ENCODE peak calls at places on chromosomes 11 and 22, in eight cellular contexts. Q is fibroblast of villous mesenchyme; I is endothelial cell; A is CD8-positive, alpha-beta T cell; T is cardiac muscle cell; V is sigmoid colon; U is AG04449; G is pancreas. R is an unnamed sample.

GRCh38 chr11:125245299-125245698 is 80.7 kb downstream of the PKNOX2 start:
- DNase-seq in V (no peak), T (peak), U (no peak), A (no peak), I (no peak), Q (peak), G (no peak), R (no peak)

GRCh38 chr11:79092791-79093313 is 348.0 kb downstream of the TENM4 start:
- DNase-seq in A (no peak), T (peak), Q (peak), U (peak), I (no peak), G (peak), V (peak), R (no peak)

GRCh38 chr11:68014157-68014965 is 4.2 kb downstream of the ALDH3B1 start:
- DNase-seq in I (no peak), U (no peak), V (peak), G (peak), T (peak), Q (peak), A (no peak), R (peak)

GRCh38 chr11:125117429-125117828 is 6.0 kb upstream of the TMEM218 start:
- DNase-seq in V (no peak), G (no peak), U (no peak), A (no peak), Q (no peak), T (no peak), I (no peak), R (no peak)

GRCh38 chr11:46341454-46341853 is 5.8 kb upstream of the DGKZ start:
- DNase-seq in T (no peak), U (no peak), V (no peak), Q (no peak), G (no peak), A (no peak), I (no peak), R (no peak)

GRCh38 chr11:120043323-120043945 is 94.5 kb downstream of the TRIM29 start:
- DNase-seq in A (no peak), V (no peak), U (no peak), Q (no peak), T (no peak), I (no peak), G (no peak), R (no peak)

GRCh38 chr11:92703431-92703830 is 266.0 kb upstream of the MTNR1B start:
- DNase-seq in A (no peak), G (no peak), V (no peak), Q (no peak), U (peak), I (no peak), T (peak), R (no peak)

GRCh38 chr22:34804588-34804987 is 261.4 kb upstream of the ISX start:
- DNase-seq in A (no peak), U (no peak), Q (no peak), V (no peak), I (no peak), T (no peak), G (no peak), R (no peak)

GRCh38 chr11:94144233-94144632 is 15.6 kb downstream of the PANX1 start:
- DNase-seq in V (no peak), G (no peak), U (no peak), T (no peak), I (no peak), Q (no peak), A (no peak), R (no peak)

GRCh38 chr11:44621140-44621681 is 55.7 kb downstream of the CD82 start:
- DNase-seq in Q (peak), A (peak), G (peak), V (peak), I (peak), U (no peak), T (peak), R (peak)

GRCh38 chr11:120649316-120649715 is 137.8 kb downstream of the GRIK4 start:
- DNase-seq in G (no peak), U (no peak), A (no peak), Q (no peak), I (no peak), V (no peak), T (no peak), R (no peak)

GRCh38 chr11:17601206-17602075 is 54.4 kb downstream of the OTOG start:
- DNase-seq in T (no peak), A (no peak), I (no peak), V (peak), U (no peak), Q (no peak), G (no peak), R (no peak)

GRCh38 chr11:791658-792534 is 2.0 kb upstream of the CEND1 start:
- DNase-seq in A (no peak), T (no peak), V (no peak), G (no peak), U (no peak), Q (no peak), I (no peak), R (no peak)

DNA sequence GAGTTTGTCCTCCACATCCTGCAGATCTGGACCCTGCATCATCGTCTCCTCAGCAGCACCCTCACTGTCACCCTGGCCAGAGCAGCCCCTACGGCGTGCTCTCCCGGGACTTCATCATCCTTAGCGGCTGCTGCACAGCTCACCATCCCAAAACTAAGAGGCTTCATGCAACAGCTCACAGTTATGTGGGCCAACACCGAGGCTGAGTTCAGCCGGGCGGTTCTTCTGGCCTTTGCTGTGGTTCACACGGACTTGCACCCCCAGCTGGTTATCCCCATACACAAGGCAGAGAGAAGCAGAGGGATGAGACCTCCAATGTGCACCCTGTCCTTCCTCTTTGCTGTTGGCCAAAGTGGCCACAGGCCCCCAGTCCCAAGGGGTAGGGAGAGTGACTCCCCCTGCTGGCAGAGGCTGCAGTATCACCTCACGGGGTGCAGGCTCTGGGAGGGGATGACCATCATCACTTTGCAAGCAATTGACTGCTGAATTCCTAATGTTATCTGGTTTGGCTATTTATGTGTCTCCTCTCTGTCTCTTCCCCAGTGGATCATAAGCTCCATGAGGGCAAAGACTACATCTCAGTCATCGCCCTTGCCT is 276.8 kb downstream of the BRD1 start:
- DNase-seq in T (no peak), G (no peak), A (no peak), Q (no peak), U (no peak), V (peak), I (no peak), R (no peak)
- TF ChIP-seq CTCF in T (no peak), G (no peak), A (no peak), Q (no peak), U (no peak), V (no peak), I (no peak), R (no peak)

DNA sequence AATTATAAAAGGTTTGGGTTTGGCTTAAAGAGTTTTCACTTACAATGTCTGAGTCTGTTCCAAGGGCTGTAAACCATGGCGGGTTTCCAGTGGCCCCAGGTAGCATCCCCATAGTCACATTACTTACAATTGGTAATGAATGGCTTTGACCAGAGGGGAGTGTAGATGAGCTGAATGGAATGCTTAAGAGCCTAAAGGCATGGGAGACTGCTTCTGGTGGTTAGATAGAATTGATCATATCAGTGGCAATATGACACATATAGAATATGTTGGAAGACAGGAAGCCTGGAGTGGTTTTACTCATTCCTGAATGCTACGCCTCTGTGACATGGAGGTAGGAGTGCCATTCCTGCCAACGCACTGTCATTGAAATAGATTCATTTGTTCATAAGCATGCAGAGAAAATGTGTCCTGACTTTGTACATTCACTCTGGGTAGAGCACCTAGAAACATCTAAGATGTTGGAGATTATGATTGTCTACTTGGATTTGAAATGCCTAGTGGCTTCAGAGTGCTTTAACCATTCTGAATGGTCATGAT is 183.3 kb downstream of the BLID start:
- DNase-seq in A (no peak), G (no peak), Q (no peak), I (no peak), V (no peak), U (no peak), T (no peak), R (no peak)
- TF ChIP-seq CTCF in A (no peak), G (no peak), Q (no peak), I (no peak), V (no peak), U (no peak), T (no peak), R (no peak)

GRCh38 chr11:4181780-4182721 is 87.5 kb downstream of the RRM1 start:
- DNase-seq in V (no peak), U (no peak), I (peak), A (peak), Q (peak), G (peak), T (peak), R (peak)
- TF ChIP-seq CTCF in V (peak), U (peak), I (peak), A (no peak), Q (peak), G (peak), T (peak), R (peak)

DNA sequence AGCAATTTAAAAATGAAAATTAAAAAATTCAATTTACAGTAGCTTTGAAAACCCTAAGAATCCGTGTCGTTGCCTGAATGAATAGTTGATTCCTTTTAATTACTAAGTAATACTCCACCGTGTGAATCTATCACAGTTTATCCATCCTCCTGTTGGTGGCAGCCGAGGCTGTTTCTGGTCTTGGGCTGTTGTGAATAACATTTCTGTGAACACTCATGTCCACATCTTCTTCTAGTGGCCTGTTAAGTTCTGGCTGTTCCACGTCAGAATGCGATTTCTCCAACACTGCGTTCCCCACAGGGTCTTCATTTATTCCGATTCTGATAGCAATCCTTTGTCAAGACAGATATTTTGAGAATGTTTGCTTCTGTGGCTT is 223.0 kb downstream of the TBC1D22A start:
- DNase-seq in I (no peak), Q (no peak), U (no peak), A (no peak), G (no peak), T (no peak), V (no peak), R (no peak)
- TF ChIP-seq CTCF in I (no peak), Q (peak), U (no peak), A (no peak), G (no peak), T (peak), V (no peak), R (peak)

GRCh38 chr22:43053176-43053575 is 36.0 kb downstream of the TTLL1 start:
- DNase-seq in U (no peak), V (no peak), G (no peak), I (no peak), A (no peak), Q (no peak), T (no peak), R (no peak)
- TF ChIP-seq CTCF in U (no peak), V (no peak), G (no peak), I (peak), A (no peak), Q (peak), T (peak), R (peak)

R was measured in chondrocyte.